ENCODE peak calls at places on chromosomes 13 and 19, in five cellular contexts. T, N, U, C and I are unnamed samples. For H3K36me3, the result is how much of the 10 kb centered on the place peaks cover.

GRCh38 chr13:75357576-75358295 is 124.2 kb downstream of the TBC1D4 start:
- DNase-seq in T (peak), N (peak), U (peak), C (peak), I (peak)

GRCh38 chr19:54451331-54451871 is 2.4 kb downstream of the LENG8 start:
- DNase-seq in T (no peak), N (peak), U (no peak), C (peak), I (no peak)

GRCh38 chr13:27133889-27134288 is 37.7 kb downstream of the USP12 start:
- DNase-seq in T (no peak), N (no peak), U (no peak), C (no peak), I (no peak)

GRCh38 chr19:56765107-56765506 is 75.4 kb downstream of the PEG3 start:
- DNase-seq in T (no peak), N (no peak), U (no peak), C (peak), I (no peak)

GRCh38 chr13:45928843-45929242 is 77.3 kb upstream of the SIAH3 start:
- DNase-seq in T (no peak), N (peak), U (no peak), C (no peak), I (no peak)

GRCh38 chr19:35549174-35549788 is 3.9 kb downstream of the TMEM147 start:
- DNase-seq in T (peak), N (peak), U (peak), C (peak), I (peak)

GRCh38 chr13:40388617-40389016 is 277.8 kb downstream of the FOXO1 start:
- DNase-seq in T (no peak), N (peak), U (no peak), C (no peak), I (no peak)

GRCh38 chr19:40279761-40280607 is 5.2 kb downstream of the AKT2 start:
- DNase-seq in T (no peak), N (no peak), U (no peak), C (peak), I (peak)

GRCh38 chr13:96710166-96710866 is 284.0 kb downstream of the OXGR1 start:
- DNase-seq in T (peak), N (no peak), U (no peak), C (no peak), I (no peak)

GRCh38 chr13:80160110-80160509 is 180.8 kb downstream of the SPRY2 start:
- DNase-seq in T (no peak), N (no peak), U (no peak), C (no peak), I (no peak)

GRCh38 chr19:55041244-55041626 is 3.2 kb upstream of the GP6 start:
- DNase-seq in T (no peak), N (no peak), U (no peak), C (no peak), I (no peak)

GRCh38 chr13:113897966-113898365 is 34.1 kb upstream of the GAS6 start:
- DNase-seq in T (no peak), N (peak), U (no peak), C (no peak), I (no peak)

GRCh38 chr13:106814389-106814903 is 246.5 kb upstream of the ARGLU1 start:
- DNase-seq in T (no peak), N (no peak), U (no peak), C (no peak), I (no peak)

GRCh38 chr19:6693681-6694080 is 23.7 kb upstream of the TNFSF14 start:
- DNase-seq in T (peak), N (no peak), U (no peak), C (no peak), I (no peak)

GRCh38 chr19:19384486-19384885 is 21.0 kb upstream of the GATAD2A start:
- DNase-seq in T (peak), N (no peak), U (no peak), C (no peak), I (no peak)

GRCh38 chr19:14563989-14564650 is 7.7 kb downstream of the NDUFB7 start:
- DNase-seq in T (peak), N (peak), U (peak), C (peak), I (peak)

GRCh38 chr19:38676023-38676877 is 28.8 kb downstream of the ACTN4 start:
- DNase-seq in T (no peak), N (no peak), U (no peak), C (peak), I (peak)

GRCh38 chr13:74461011-74461410 is 326.8 kb upstream of the KLF12 start:
- DNase-seq in T (no peak), N (no peak), U (no peak), C (no peak), I (no peak)

GRCh38 chr19:34155686-34156085 is 16.6 kb upstream of the LSM14A start:
- DNase-seq in T (no peak), N (no peak), U (no peak), C (peak), I (no peak)

DNA sequence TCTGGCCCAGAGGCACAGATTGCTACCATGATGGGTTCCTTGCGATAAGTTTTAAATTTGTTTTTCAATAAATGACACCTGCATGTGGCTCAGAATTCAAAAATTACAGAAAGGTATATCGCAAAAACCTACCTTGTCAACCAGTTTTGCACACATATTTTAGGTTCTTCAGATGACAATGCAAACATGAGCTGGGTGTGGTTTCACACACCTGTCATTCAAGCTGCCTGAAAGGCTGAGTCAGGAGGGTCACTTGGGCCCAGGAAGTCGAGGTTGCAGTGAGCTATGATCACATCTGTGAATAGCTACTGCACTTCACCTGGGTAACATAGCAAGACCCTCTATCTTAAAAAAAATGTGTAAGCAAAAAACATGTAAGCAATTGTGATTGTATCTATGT is 56.1 kb downstream of the DNM2 start:
- DNase-seq in T (no peak), N (peak), U (no peak), C (no peak), I (no peak)
- H3K36me3 ChIP-seq in T (under half), N (under half), U (under half), C (under half), I (under half)

GRCh38 chr19:49157445-49158224 is at the start of gene TRPM4:
- DNase-seq in T (peak), N (peak), U (peak), C (peak), I (peak)
- TF ChIP-seq EZH2phosphoT487 in T (no peak), N (no peak), U (no peak), C (no peak), I (no peak)

GRCh38 chr13:102774596-102775375 is 1.2 kb upstream of the TEX30 start:
- DNase-seq in T (peak), N (no peak), U (no peak), C (no peak), I (no peak)
- H3K4me3 ChIP-seq in T (no peak), N (no peak), U (no peak), C (no peak), I (no peak)

DNA sequence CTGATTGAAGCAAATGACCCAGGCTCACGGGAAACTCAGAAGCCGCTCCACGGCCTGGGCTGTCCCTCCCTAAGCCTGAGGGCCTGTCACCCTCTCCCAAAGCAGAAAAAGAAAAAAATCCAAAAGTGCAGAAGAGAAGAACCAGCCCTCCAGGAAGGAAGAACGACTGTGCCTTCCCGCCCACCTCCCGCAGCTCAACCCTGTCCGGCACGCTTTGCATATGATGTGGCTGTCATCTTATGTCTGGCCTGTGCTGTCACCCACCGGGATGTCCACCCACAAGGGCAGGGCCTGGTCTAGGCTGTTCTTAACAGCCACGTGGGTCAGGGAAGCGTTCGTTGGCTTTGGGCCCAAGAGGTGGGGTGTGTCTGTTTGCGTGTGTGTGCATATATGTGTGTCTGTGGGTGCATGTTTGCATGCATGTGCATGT is 13.7 kb downstream of the ZBTB7A start:
- DNase-seq in T (no peak), N (peak), U (no peak), C (no peak), I (no peak)
- H3K36me3 ChIP-seq in T (under half), N (under half), U (under half), C (under half), I (under half)

GRCh38 chr19:45953676-45954075 is 20.0 kb downstream of the NOVA2 start:
- DNase-seq in T (no peak), N (peak), U (no peak), C (no peak), I (no peak)
- TF ChIP-seq EZH2phosphoT487 in T (no peak), N (no peak), U (no peak), C (no peak), I (no peak)

GRCh38 chr19:17206736-17207581 is 8.2 kb upstream of the USE1 start:
- DNase-seq in T (no peak), N (no peak), U (no peak), C (no peak), I (peak)
- H3K4me3 ChIP-seq in T (no peak), N (no peak), U (no peak), C (no peak), I (no peak)

DNA sequence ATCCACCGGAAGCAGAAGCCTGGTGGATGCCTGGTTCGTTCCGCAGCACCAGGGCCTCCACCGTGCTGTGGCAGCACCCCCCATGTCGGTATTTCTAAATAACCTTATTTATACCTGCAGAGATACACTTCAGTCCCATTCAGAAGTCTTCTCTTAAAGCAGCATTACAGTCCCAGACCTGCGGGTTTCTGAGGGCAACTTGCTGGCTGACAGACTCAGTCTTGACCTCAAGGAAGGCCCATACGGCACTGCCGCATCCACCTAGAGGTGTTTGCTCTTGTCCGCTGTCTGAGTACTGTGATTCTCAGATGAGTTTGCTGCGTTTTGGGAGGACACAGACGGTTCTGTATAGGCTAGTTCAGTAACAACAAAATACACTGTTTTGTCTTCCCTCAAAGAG is 16.9 kb upstream of the TEX29 start:
- DNase-seq in T (no peak), N (no peak), U (no peak), C (no peak), I (no peak)
- H3K36me3 ChIP-seq in T (under half), N (under half), U (under half), C (under half), I (under half)